ENCODE peak calls at places on chromosomes 4 and X, in ten cellular contexts. E is stimulated activated CD8-positive, alpha-beta memory T cell treated with anti-CD3 and anti-CD28 coated beads, Interleukin-15, amount 100 ng/mL, for 1 hour; C is CD8-positive, alpha-beta memory T cell; V is neural crest cell; Q is amniotic stem cell; S is lung microvascular endothelial cell; U is germinal center; A is mesothelial cell of epicardium; N is GM13977; X is left kidney. J is an unnamed sample.

GRCh38 chr4:102452854-102453253 is 48.3 kb upstream of the NFKB1 start:
- DNase-seq in S (no peak), N (no peak), E (no peak), V (no peak), U (no peak), X (no peak), C (no peak), A (no peak), Q (no peak), J (no peak)

GRCh38 chr4:76984788-76985211 is 35.2 kb downstream of the SEPTIN11 start:
- DNase-seq in A (peak), X (peak), U (no peak), S (peak), V (no peak), N (no peak), C (no peak), Q (peak), E (no peak), J (no peak)

GRCh38 chr4:158775091-158775651 is 6.3 kb downstream of the FNIP2 start:
- DNase-seq in X (no peak), E (no peak), V (no peak), C (no peak), N (no peak), Q (no peak), A (no peak), S (peak), U (no peak), J (no peak)

GRCh38 chrX:148311544-148311943 is 188.9 kb upstream of the AFF2 start:
- DNase-seq in U (no peak), V (no peak), X (no peak), N (no peak), Q (no peak), E (no peak), A (no peak), S (no peak), C (no peak), J (no peak)

GRCh38 chrX:87005183-87005582 is 512.4 kb upstream of the KLHL4 start:
- DNase-seq in V (no peak), S (no peak), C (no peak), Q (no peak), E (no peak), U (no peak), N (no peak), X (no peak), A (no peak), J (no peak)

GRCh38 chrX:1477801-1478458 is 25.2 kb upstream of the ASMTL start:
- DNase-seq in C (no peak), E (no peak), X (no peak), A (peak), Q (no peak), S (no peak), V (no peak), N (no peak), U (no peak), J (no peak)

GRCh38 chr4:184782731-184783472 is 42.9 kb downstream of the ACSL1 start:
- DNase-seq in A (no peak), Q (no peak), N (no peak), C (no peak), E (no peak), U (peak), X (peak), S (no peak), V (no peak), J (no peak)

GRCh38 chr4:15778191-15778741 is at the start of gene CD38:
- DNase-seq in N (peak), S (peak), C (no peak), V (peak), A (no peak), E (no peak), U (peak), X (peak), Q (no peak), J (peak)

GRCh38 chr4:97104006-97104405 is 1039.3 kb downstream of the STPG2 start:
- DNase-seq in N (no peak), E (no peak), Q (no peak), S (no peak), X (no peak), V (no peak), C (no peak), A (no peak), U (no peak), J (no peak)

GRCh38 chr4:141635726-141636076 is 682 bp upstream of the IL15 start:
- DNase-seq in X (no peak), V (no peak), A (no peak), Q (no peak), N (peak), U (peak), E (no peak), S (peak), C (no peak), J (peak)

J was measured in GM20000.